ENCODE peak calls at places on chromosomes 3 and 15, in four cellular contexts. U is GM12878, I is HepG2, Y is K562. R is an unnamed sample.

GRCh38 chr3:194960446-194961032 is 274.9 kb downstream of the FAM43A start:
- DNase-seq in U (no peak), I (no peak), Y (no peak), R (no peak)

GRCh38 chr3:190070623-190071347 is 49.9 kb downstream of the P3H2 start:
- DNase-seq in U (no peak), I (peak), Y (no peak), R (no peak)

GRCh38 chr15:92648190-92648875 is 7.2 kb downstream of the FAM174B start:
- DNase-seq in U (no peak), I (no peak), Y (no peak), R (no peak)

GRCh38 chr3:72263223-72264015 is 478.5 kb upstream of the PROK2 start:
- DNase-seq in U (no peak), I (no peak), Y (no peak), R (no peak)

GRCh38 chr3:195068045-195068444 is 202.9 kb downstream of the XXYLT1 start:
- DNase-seq in U (no peak), I (no peak), Y (no peak), R (no peak)

GRCh38 chr3:127074900-127075360 is 92.0 kb downstream of the PLXNA1 start:
- DNase-seq in U (peak), I (no peak), Y (no peak), R (peak)

GRCh38 chr15:39299506-39300267 is 281.2 kb upstream of the THBS1 start:
- DNase-seq in U (no peak), I (no peak), Y (no peak), R (no peak)

GRCh38 chr3:38018296-38019266 is 10.9 kb downstream of the PLCD1 start:
- DNase-seq in U (no peak), I (no peak), Y (peak), R (no peak)

GRCh38 chr3:189995129-189995528 is 125.6 kb downstream of the P3H2 start:
- DNase-seq in U (no peak), I (no peak), Y (no peak), R (no peak)

GRCh38 chr3:151379083-151379734 is 5.3 kb downstream of the P2RY12 start:
- DNase-seq in U (no peak), I (peak), Y (peak), R (peak)

GRCh38 chr3:64584193-64584592 is 103.6 kb downstream of the ADAMTS9 start:
- DNase-seq in U (no peak), I (no peak), Y (no peak), R (no peak)

GRCh38 chr15:36667296-36667695 is 87.9 kb downstream of the CDIN1 start:
- DNase-seq in U (no peak), I (no peak), Y (no peak), R (no peak)
- TF ChIP-seq SP1 in U (no peak), I (no peak), Y (no peak), R (no peak)

DNA sequence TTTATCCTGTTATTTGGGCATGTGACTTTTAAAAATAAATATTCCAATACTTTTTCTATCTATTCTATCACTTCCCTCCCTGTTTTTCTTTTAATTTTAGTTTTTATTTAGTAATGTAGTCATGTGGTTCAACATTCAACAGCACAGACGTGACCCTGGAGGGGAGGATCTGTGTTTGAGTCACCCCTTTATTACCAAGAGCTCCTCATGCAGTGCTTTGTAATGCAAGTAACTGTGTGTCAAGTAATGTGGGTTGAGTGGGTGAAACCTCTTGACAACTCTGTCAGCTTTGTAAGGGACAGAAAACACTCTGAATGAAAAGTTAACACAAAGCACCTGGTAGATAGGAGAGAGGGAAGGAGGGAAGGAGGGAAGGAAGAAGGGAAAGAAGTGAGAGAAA is 89.7 kb upstream of the FGF12 start:
- DNase-seq in U (no peak), I (no peak), Y (no peak), R (no peak)
- TF ChIP-seq FOXK2 in U (no peak), I (no peak), Y (no peak), R (no peak)

GRCh38 chr3:62911531-62911930 is 36.3 kb upstream of the CADPS start:
- DNase-seq in U (no peak), I (no peak), Y (no peak), R (no peak)
- TF ChIP-seq SP1 in U (no peak), I (no peak), Y (no peak), R (no peak)

DNA sequence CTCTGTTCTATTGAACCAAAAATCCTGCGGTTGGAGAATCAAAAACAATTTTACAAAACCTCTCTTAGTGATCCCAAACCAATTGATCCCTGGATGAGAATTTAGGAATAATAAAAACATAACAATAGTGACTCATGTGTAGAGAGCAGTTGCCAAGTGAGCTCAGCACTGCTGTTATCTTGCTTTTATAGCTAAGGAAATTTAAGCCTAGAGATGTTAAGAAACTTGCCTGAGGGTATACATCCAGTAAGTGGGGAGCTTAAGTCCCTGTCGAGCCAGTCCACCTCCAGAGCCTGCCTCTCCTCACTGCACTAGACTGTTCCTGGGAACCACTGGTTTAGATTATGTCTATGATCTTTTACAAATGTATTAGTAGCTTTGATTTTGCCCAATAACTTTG is 358.4 kb upstream of the LMCD1 start:
- DNase-seq in U (no peak), I (no peak), Y (no peak), R (no peak)
- TF ChIP-seq FOXK2 in U (no peak), I (no peak), Y (no peak), R (no peak)

GRCh38 chr15:96869122-96869521 is 538.6 kb downstream of the NR2F2 start:
- DNase-seq in U (no peak), I (no peak), Y (no peak), R (no peak)
- TF ChIP-seq SP1 in U (no peak), I (no peak), Y (no peak), R (no peak)

GRCh38 chr3:125062904-125063618 is 7.3 kb upstream of the HEG1 start:
- DNase-seq in U (no peak), I (peak), Y (no peak), R (no peak)
- TF ChIP-seq FOXK2 in U (no peak), I (peak), Y (no peak), R (no peak)

DNA sequence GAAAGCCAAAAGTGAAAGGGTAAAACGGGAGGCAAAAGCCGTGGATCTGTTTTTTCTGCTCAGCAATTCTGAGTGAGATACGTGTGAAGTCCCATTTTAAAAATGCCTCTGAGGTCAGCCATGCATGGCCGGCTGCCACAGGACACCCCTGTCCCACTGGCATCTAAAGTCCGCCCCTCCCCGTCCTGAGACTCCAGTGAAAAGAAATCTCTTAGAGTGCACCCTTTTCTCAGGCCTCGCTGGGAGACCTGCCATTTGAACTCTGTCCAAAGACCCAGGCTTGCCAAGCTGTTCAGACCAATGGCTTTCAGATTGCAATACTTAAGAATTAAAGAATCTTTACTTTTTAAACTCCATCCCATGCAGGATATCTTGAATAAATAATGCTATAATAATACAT is 61.0 kb upstream of the SLC24A5 start:
- DNase-seq in U (no peak), I (no peak), Y (no peak), R (no peak)
- TF ChIP-seq SP1 in U (no peak), I (no peak), Y (no peak), R (no peak)

GRCh38 chr3:140580746-140581145 is 97.1 kb upstream of the TRIM42 start:
- DNase-seq in U (no peak), I (no peak), Y (no peak), R (no peak)
- TF ChIP-seq FOXK2 in U (no peak), I (no peak), Y (no peak), R (no peak)

R was measured in HEK293T.